ENCODE peak calls at places on chromosomes 5 and 9, in ten cellular contexts. One of them, this sample, is unnamed.

GRCh38 chr9:35734096-35734495 is 1.6 kb downstream of the CREB3 start:
- DNase-seq in upper lobe of right lung: no peak
- DNase-seq in A549: no peak
- DNase-seq in chondrocyte: no peak
- DNase-seq in cardiac muscle cell: no peak
- DNase-seq in heart right ventricle: no peak
- DNase-seq in tibial artery: no peak
- DNase-seq in endodermal cell: no peak
- DNase-seq in fibroblast of the aortic adventitia: peak
- DNase-seq in endothelial cell: no peak
- DNase-seq in this sample: no peak

GRCh38 chr5:75021229-75021628 is 31.1 kb downstream of the GCNT4 start:
- DNase-seq in upper lobe of right lung: no peak
- DNase-seq in A549: no peak
- DNase-seq in chondrocyte: no peak
- DNase-seq in cardiac muscle cell: no peak
- DNase-seq in heart right ventricle: no peak
- DNase-seq in tibial artery: no peak
- DNase-seq in endodermal cell: no peak
- DNase-seq in fibroblast of the aortic adventitia: no peak
- DNase-seq in endothelial cell: no peak
- DNase-seq in this sample: no peak

GRCh38 chr9:123834907-123835562 is 94.9 kb downstream of the DENND1A start:
- DNase-seq in upper lobe of right lung: no peak
- DNase-seq in A549: no peak
- DNase-seq in chondrocyte: no peak
- DNase-seq in cardiac muscle cell: peak
- DNase-seq in heart right ventricle: peak
- DNase-seq in tibial artery: no peak
- DNase-seq in endodermal cell: no peak
- DNase-seq in fibroblast of the aortic adventitia: no peak
- DNase-seq in endothelial cell: no peak
- DNase-seq in this sample: no peak

GRCh38 chr5:10354048-10354872 is 765 bp downstream of the MARCHF6 start:
- DNase-seq in upper lobe of right lung: peak
- DNase-seq in A549: peak
- DNase-seq in chondrocyte: no peak
- DNase-seq in cardiac muscle cell: peak
- DNase-seq in heart right ventricle: no peak
- DNase-seq in tibial artery: no peak
- DNase-seq in endodermal cell: peak
- DNase-seq in fibroblast of the aortic adventitia: peak
- DNase-seq in endothelial cell: peak
- DNase-seq in this sample: no peak

GRCh38 chr5:158658439-158659230 is 441.1 kb downstream of the EBF1 start:
- DNase-seq in upper lobe of right lung: no peak
- DNase-seq in A549: no peak
- DNase-seq in chondrocyte: no peak
- DNase-seq in cardiac muscle cell: no peak
- DNase-seq in heart right ventricle: no peak
- DNase-seq in tibial artery: no peak
- DNase-seq in endodermal cell: peak
- DNase-seq in fibroblast of the aortic adventitia: peak
- DNase-seq in endothelial cell: no peak
- DNase-seq in this sample: no peak

GRCh38 chr9:126067031-126067734 is 259.4 kb upstream of the MVB12B start:
- DNase-seq in upper lobe of right lung: no peak
- DNase-seq in A549: no peak
- DNase-seq in chondrocyte: no peak
- DNase-seq in cardiac muscle cell: no peak
- DNase-seq in heart right ventricle: no peak
- DNase-seq in tibial artery: no peak
- DNase-seq in endodermal cell: no peak
- DNase-seq in fibroblast of the aortic adventitia: no peak
- DNase-seq in endothelial cell: no peak
- DNase-seq in this sample: no peak

GRCh38 chr5:175718401-175719108 is 60.7 kb downstream of the HRH2 start:
- DNase-seq in upper lobe of right lung: peak
- DNase-seq in A549: peak
- DNase-seq in chondrocyte: no peak
- DNase-seq in cardiac muscle cell: peak
- DNase-seq in heart right ventricle: peak
- DNase-seq in tibial artery: peak
- DNase-seq in endodermal cell: peak
- DNase-seq in fibroblast of the aortic adventitia: peak
- DNase-seq in endothelial cell: peak
- DNase-seq in this sample: no peak

GRCh38 chr9:133955821-133956411 is 36.2 kb downstream of the VAV2 start:
- DNase-seq in upper lobe of right lung: no peak
- DNase-seq in A549: no peak
- DNase-seq in chondrocyte: peak
- DNase-seq in cardiac muscle cell: peak
- DNase-seq in heart right ventricle: no peak
- DNase-seq in tibial artery: no peak
- DNase-seq in endodermal cell: peak
- DNase-seq in fibroblast of the aortic adventitia: peak
- DNase-seq in endothelial cell: peak
- DNase-seq in this sample: no peak

GRCh38 chr9:6997330-6997729 is 239.6 kb downstream of the KDM4C start:
- DNase-seq in upper lobe of right lung: no peak
- DNase-seq in A549: no peak
- DNase-seq in chondrocyte: no peak
- DNase-seq in cardiac muscle cell: no peak
- DNase-seq in heart right ventricle: no peak
- DNase-seq in tibial artery: no peak
- DNase-seq in endodermal cell: no peak
- DNase-seq in fibroblast of the aortic adventitia: no peak
- DNase-seq in endothelial cell: no peak
- DNase-seq in this sample: no peak

GRCh38 chr9:4339783-4340335 is 40.0 kb upstream of the GLIS3 start:
- DNase-seq in upper lobe of right lung: no peak
- DNase-seq in A549: peak
- DNase-seq in chondrocyte: no peak
- DNase-seq in cardiac muscle cell: no peak
- DNase-seq in heart right ventricle: no peak
- DNase-seq in tibial artery: no peak
- DNase-seq in endodermal cell: no peak
- DNase-seq in fibroblast of the aortic adventitia: no peak
- DNase-seq in endothelial cell: no peak
- DNase-seq in this sample: no peak

GRCh38 chr9:122366074-122366672 is 4.7 kb upstream of the PTGS1 start:
- DNase-seq in upper lobe of right lung: no peak
- DNase-seq in A549: no peak
- DNase-seq in chondrocyte: peak
- DNase-seq in cardiac muscle cell: no peak
- DNase-seq in heart right ventricle: no peak
- DNase-seq in tibial artery: no peak
- DNase-seq in endodermal cell: peak
- DNase-seq in fibroblast of the aortic adventitia: peak
- DNase-seq in endothelial cell: no peak
- DNase-seq in this sample: no peak

GRCh38 chr5:138305797-138306196 is 25.8 kb downstream of the CDC25C start:
- DNase-seq in upper lobe of right lung: no peak
- DNase-seq in A549: peak
- DNase-seq in chondrocyte: no peak
- DNase-seq in cardiac muscle cell: no peak
- DNase-seq in heart right ventricle: peak
- DNase-seq in tibial artery: peak
- DNase-seq in endodermal cell: no peak
- DNase-seq in fibroblast of the aortic adventitia: no peak
- DNase-seq in endothelial cell: no peak
- DNase-seq in this sample: no peak

GRCh38 chr5:171313481-171314206 is 4.6 kb downstream of the TLX3 start:
- DNase-seq in upper lobe of right lung: peak
- DNase-seq in A549: no peak
- DNase-seq in chondrocyte: no peak
- DNase-seq in cardiac muscle cell: no peak
- DNase-seq in heart right ventricle: no peak
- DNase-seq in tibial artery: no peak
- DNase-seq in endodermal cell: no peak
- DNase-seq in fibroblast of the aortic adventitia: no peak
- DNase-seq in endothelial cell: no peak
- DNase-seq in this sample: no peak

GRCh38 chr5:84381501-84382362 is 2.9 kb downstream of the EDIL3 start:
- DNase-seq in upper lobe of right lung: no peak
- DNase-seq in A549: no peak
- DNase-seq in chondrocyte: no peak
- DNase-seq in cardiac muscle cell: peak
- DNase-seq in heart right ventricle: no peak
- DNase-seq in tibial artery: peak
- DNase-seq in endodermal cell: no peak
- DNase-seq in fibroblast of the aortic adventitia: peak
- DNase-seq in endothelial cell: no peak
- DNase-seq in this sample: no peak

GRCh38 chr9:5629312-5630037 is 568 bp downstream of the RIC1 start:
- DNase-seq in upper lobe of right lung: peak
- DNase-seq in A549: peak
- DNase-seq in chondrocyte: peak
- DNase-seq in cardiac muscle cell: peak
- DNase-seq in heart right ventricle: peak
- DNase-seq in tibial artery: peak
- DNase-seq in endodermal cell: peak
- DNase-seq in fibroblast of the aortic adventitia: peak
- DNase-seq in endothelial cell: peak
- DNase-seq in this sample: peak

GRCh38 chr5:143568105-143568504 is 164.6 kb upstream of the NR3C1 start:
- DNase-seq in upper lobe of right lung: no peak
- DNase-seq in A549: no peak
- DNase-seq in chondrocyte: no peak
- DNase-seq in cardiac muscle cell: no peak
- DNase-seq in heart right ventricle: no peak
- DNase-seq in tibial artery: no peak
- DNase-seq in endodermal cell: no peak
- DNase-seq in fibroblast of the aortic adventitia: no peak
- DNase-seq in endothelial cell: no peak
- DNase-seq in this sample: no peak

GRCh38 chr5:143572270-143572669 is 168.8 kb upstream of the NR3C1 start:
- DNase-seq in upper lobe of right lung: no peak
- DNase-seq in A549: no peak
- DNase-seq in chondrocyte: no peak
- DNase-seq in cardiac muscle cell: no peak
- DNase-seq in heart right ventricle: no peak
- DNase-seq in tibial artery: no peak
- DNase-seq in endodermal cell: no peak
- DNase-seq in fibroblast of the aortic adventitia: no peak
- DNase-seq in endothelial cell: no peak
- DNase-seq in this sample: no peak

GRCh38 chr5:143570989-143571388 is 167.5 kb upstream of the NR3C1 start:
- DNase-seq in upper lobe of right lung: no peak
- DNase-seq in A549: no peak
- DNase-seq in chondrocyte: no peak
- DNase-seq in cardiac muscle cell: no peak
- DNase-seq in heart right ventricle: no peak
- DNase-seq in tibial artery: no peak
- DNase-seq in endodermal cell: no peak
- DNase-seq in fibroblast of the aortic adventitia: no peak
- DNase-seq in endothelial cell: no peak
- DNase-seq in this sample: no peak

GRCh38 chr5:143569213-143569663 is 165.8 kb upstream of the NR3C1 start:
- DNase-seq in upper lobe of right lung: no peak
- DNase-seq in A549: no peak
- DNase-seq in chondrocyte: no peak
- DNase-seq in cardiac muscle cell: no peak
- DNase-seq in heart right ventricle: no peak
- DNase-seq in tibial artery: no peak
- DNase-seq in endodermal cell: no peak
- DNase-seq in fibroblast of the aortic adventitia: peak
- DNase-seq in endothelial cell: no peak
- DNase-seq in this sample: no peak

GRCh38 chr5:143569722-143570567 is 166.5 kb upstream of the NR3C1 start:
- DNase-seq in upper lobe of right lung: no peak
- DNase-seq in A549: no peak
- DNase-seq in chondrocyte: no peak
- DNase-seq in cardiac muscle cell: no peak
- DNase-seq in heart right ventricle: no peak
- DNase-seq in tibial artery: no peak
- DNase-seq in endodermal cell: no peak
- DNase-seq in fibroblast of the aortic adventitia: no peak
- DNase-seq in endothelial cell: no peak
- DNase-seq in this sample: no peak
- TF ChIP-seq CTCF in upper lobe of right lung: no peak
- TF ChIP-seq CTCF in A549: no peak
- TF ChIP-seq CTCF in chondrocyte: no peak
- TF ChIP-seq CTCF in cardiac muscle cell: no peak
- TF ChIP-seq CTCF in heart right ventricle: no peak
- TF ChIP-seq CTCF in tibial artery: no peak
- TF ChIP-seq CTCF in endodermal cell: no peak
- TF ChIP-seq CTCF in fibroblast of the aortic adventitia: no peak
- TF ChIP-seq CTCF in endothelial cell: no peak
- TF ChIP-seq CTCF in this sample: no peak

GRCh38 chr5:133260715-133261114 is 208.9 kb downstream of the HSPA4 start:
- DNase-seq in upper lobe of right lung: no peak
- DNase-seq in A549: no peak
- DNase-seq in chondrocyte: peak
- DNase-seq in cardiac muscle cell: no peak
- DNase-seq in heart right ventricle: no peak
- DNase-seq in tibial artery: no peak
- DNase-seq in endodermal cell: no peak
- DNase-seq in fibroblast of the aortic adventitia: no peak
- DNase-seq in endothelial cell: no peak
- DNase-seq in this sample: no peak
- TF ChIP-seq CTCF in upper lobe of right lung: no peak
- TF ChIP-seq CTCF in A549: peak
- TF ChIP-seq CTCF in chondrocyte: peak
- TF ChIP-seq CTCF in cardiac muscle cell: peak
- TF ChIP-seq CTCF in heart right ventricle: no peak
- TF ChIP-seq CTCF in tibial artery: no peak
- TF ChIP-seq CTCF in endodermal cell: no peak
- TF ChIP-seq CTCF in fibroblast of the aortic adventitia: peak
- TF ChIP-seq CTCF in endothelial cell: no peak
- TF ChIP-seq CTCF in this sample: no peak

DNA sequence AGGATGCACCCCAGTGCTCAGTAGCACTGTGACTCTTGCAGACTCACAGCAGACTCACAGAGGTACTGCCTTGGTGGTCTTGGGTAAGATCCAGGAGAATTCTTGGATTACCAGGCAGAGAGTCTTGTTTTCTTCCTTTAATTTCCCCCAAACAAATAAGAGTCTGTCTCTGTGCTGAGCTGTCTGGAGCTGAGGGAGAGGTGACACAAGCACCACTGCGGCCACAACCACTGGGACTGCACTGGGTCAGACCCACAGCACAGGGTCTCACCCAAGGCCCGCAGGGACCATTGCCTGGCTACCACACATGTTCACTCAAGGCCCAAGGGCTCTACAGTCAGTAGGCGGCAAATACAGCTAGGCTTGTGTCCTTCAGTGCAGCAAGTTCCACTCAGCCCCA is 11.4 kb upstream of the YTHDC2 start:
- DNase-seq in upper lobe of right lung: no peak
- DNase-seq in A549: no peak
- DNase-seq in chondrocyte: no peak
- DNase-seq in cardiac muscle cell: no peak
- DNase-seq in heart right ventricle: no peak
- DNase-seq in tibial artery: no peak
- DNase-seq in endodermal cell: no peak
- DNase-seq in fibroblast of the aortic adventitia: no peak
- DNase-seq in endothelial cell: no peak
- DNase-seq in this sample: no peak
- TF ChIP-seq CTCF in upper lobe of right lung: no peak
- TF ChIP-seq CTCF in A549: no peak
- TF ChIP-seq CTCF in chondrocyte: no peak
- TF ChIP-seq CTCF in cardiac muscle cell: no peak
- TF ChIP-seq CTCF in heart right ventricle: no peak
- TF ChIP-seq CTCF in tibial artery: no peak
- TF ChIP-seq CTCF in endodermal cell: no peak
- TF ChIP-seq CTCF in fibroblast of the aortic adventitia: no peak
- TF ChIP-seq CTCF in endothelial cell: no peak
- TF ChIP-seq CTCF in this sample: no peak

GRCh38 chr5:72237415-72237814 is 82.6 kb downstream of the MRPS27 start:
- DNase-seq in upper lobe of right lung: no peak
- DNase-seq in A549: no peak
- DNase-seq in chondrocyte: no peak
- DNase-seq in cardiac muscle cell: no peak
- DNase-seq in heart right ventricle: no peak
- DNase-seq in tibial artery: no peak
- DNase-seq in endodermal cell: no peak
- DNase-seq in fibroblast of the aortic adventitia: peak
- DNase-seq in endothelial cell: no peak
- DNase-seq in this sample: no peak
- TF ChIP-seq CTCF in upper lobe of right lung: no peak
- TF ChIP-seq CTCF in A549: no peak
- TF ChIP-seq CTCF in chondrocyte: no peak
- TF ChIP-seq CTCF in cardiac muscle cell: no peak
- TF ChIP-seq CTCF in heart right ventricle: no peak
- TF ChIP-seq CTCF in tibial artery: no peak
- TF ChIP-seq CTCF in endodermal cell: no peak
- TF ChIP-seq CTCF in fibroblast of the aortic adventitia: no peak
- TF ChIP-seq CTCF in endothelial cell: no peak
- TF ChIP-seq CTCF in this sample: no peak

This sample was measured in type B pancreatic cell.